ENCODE peak calls at places on chromosomes 4 and X, in seven cellular contexts. R is stomach, C is A549, P is colonic mucosa, H is right atrium auricular region, D is heart right ventricle, O is lower lobe of right lung. K is an unnamed sample.
A peak's percentile ranks its signal among the peaks of the same experiment; 100 is the strongest.

GRCh38 chr4:93199492-93199891 is 629.1 kb upstream of the ATOH1 start:
- DNase-seq in R (no peak), C (peak; percentile 42), P (no peak), H (no peak), D (no peak), O (no peak), K (no peak)

GRCh38 chrX:2463973-2464676 is 36.7 kb downstream of the DHRSX start:
- DNase-seq in R (no peak), C (peak; percentile 99), P (no peak), H (no peak), D (no peak), O (peak; percentile 14), K (no peak)

GRCh38 chr4:147029296-147029695 is 83.6 kb upstream of the TTC29 start:
- DNase-seq in R (no peak), C (no peak), P (no peak), H (no peak), D (no peak), O (no peak), K (no peak)

GRCh38 chr4:126591583-126591982 is 1041.2 kb upstream of the INTU start:
- DNase-seq in R (no peak), C (no peak), P (no peak), H (no peak), D (no peak), O (no peak), K (no peak)

GRCh38 chr4:144954224-144954623 is 143.8 kb downstream of the ANAPC10 start:
- DNase-seq in R (no peak), C (no peak), P (no peak), H (no peak), D (no peak), O (no peak), K (no peak)

GRCh38 chrX:2520539-2520938 is 19.8 kb upstream of the DHRSX start:
- DNase-seq in R (no peak), C (no peak), P (no peak), H (no peak), D (no peak), O (no peak), K (no peak)

GRCh38 chrX:110265624-110266023 is 52.3 kb downstream of the AMMECR1 start:
- DNase-seq in R (no peak), C (no peak), P (no peak), H (no peak), D (no peak), O (no peak), K (no peak)

GRCh38 chrX:124086411-124086810 is 124.9 kb downstream of the STAG2 start:
- DNase-seq in R (no peak), C (no peak), P (no peak), H (no peak), D (no peak), O (no peak), K (no peak)

GRCh38 chr4:182917182-182918043 is at the start of gene DCTD:
- DNase-seq in R (peak; percentile 82), C (peak; percentile 52), P (peak; percentile 79), H (peak; percentile 77), D (peak; percentile 84), O (peak; percentile 88), K (peak; percentile 77)

GRCh38 chr4:125266901-125267601 is 47.7 kb upstream of the FAT4 start:
- DNase-seq in R (no peak), C (peak; percentile 16), P (no peak), H (no peak), D (no peak), O (no peak), K (no peak)

GRCh38 chrX:25198891-25199290 is 183.1 kb upstream of the ARX start:
- DNase-seq in R (no peak), C (no peak), P (no peak), H (no peak), D (no peak), O (no peak), K (peak; percentile 19)

GRCh38 chr4:83112239-83112638 is 2.3 kb downstream of the PLAC8 start:
- DNase-seq in R (no peak), C (no peak), P (no peak), H (no peak), D (no peak), O (no peak), K (no peak)

GRCh38 chrX:119753639-119754257 is 4.6 kb upstream of the SOWAHD start:
- DNase-seq in R (no peak), C (peak; percentile 59), P (peak; percentile 47), H (no peak), D (no peak), O (no peak), K (no peak)

GRCh38 chr4:152206646-152207435 is 329.1 kb downstream of the FBXW7 start:
- DNase-seq in R (no peak), C (no peak), P (no peak), H (no peak), D (no peak), O (no peak), K (no peak)

GRCh38 chrX:10125248-10125615 is 31.5 kb upstream of the CLCN4 start:
- DNase-seq in R (no peak), C (no peak), P (no peak), H (no peak), D (no peak), O (no peak), K (no peak)
- H3K9me3 ChIP-seq in R (no peaks in the 10 kb centered on the region), C (peaks cover 28% of the 10 kb centered on the region), P (no peaks in the 10 kb centered on the region), H (no peaks in the 10 kb centered on the region), D (no peaks in the 10 kb centered on the region), O (no peaks in the 10 kb centered on the region), K (no peaks in the 10 kb centered on the region)

GRCh38 chr4:7362862-7363430 is 71.8 kb downstream of the PSAPL1 start:
- DNase-seq in R (no peak), C (no peak), P (no peak), H (no peak), D (no peak), O (no peak), K (no peak)

GRCh38 chr4:7362341-7362740 is 72.4 kb downstream of the PSAPL1 start:
- DNase-seq in R (no peak), C (no peak), P (no peak), H (no peak), D (no peak), O (no peak), K (no peak)

GRCh38 chr4:7360802-7361201 is 73.9 kb downstream of the PSAPL1 start:
- DNase-seq in R (no peak), C (no peak), P (no peak), H (no peak), D (no peak), O (no peak), K (no peak)

GRCh38 chr4:7359302-7360063 is 75.2 kb downstream of the PSAPL1 start:
- DNase-seq in R (no peak), C (peak; percentile 14), P (no peak), H (no peak), D (no peak), O (peak; percentile 74), K (no peak)

DNA sequence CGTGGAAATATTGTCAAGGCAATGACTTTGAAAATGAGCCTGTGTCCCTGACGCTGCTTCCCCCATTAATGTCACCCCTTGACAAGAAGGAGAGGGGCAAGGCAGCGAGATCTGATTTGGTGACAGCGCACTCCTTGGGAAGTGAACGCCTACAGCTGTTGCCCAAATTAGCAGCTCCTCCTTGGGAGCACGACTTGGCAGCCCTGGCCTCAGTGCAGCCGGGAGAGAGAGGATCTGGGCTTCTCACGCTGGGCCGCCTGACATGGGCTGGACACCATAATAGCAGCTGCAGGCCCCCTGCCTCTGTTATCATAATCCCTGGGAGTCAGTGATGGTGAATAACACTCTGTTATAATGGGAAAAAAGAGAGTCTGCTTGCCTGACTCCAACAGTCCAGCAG is 73.5 kb downstream of the PSAPL1 start:
- DNase-seq in R (no peak), C (no peak), P (peak; percentile 21), H (no peak), D (peak; percentile 39), O (no peak), K (peak; percentile 84)
- H3K4me3 ChIP-seq in R (no peak overlapping the region), C (no peak overlapping the region), P (no peak overlapping the region), H (no peak overlapping the region), D (no peak overlapping the region), O (no peak overlapping the region), K (no peak overlapping the region)

GRCh38 chr4:7877131-7877530 is 62.5 kb downstream of the AFAP1 start:
- DNase-seq in R (no peak), C (no peak), P (no peak), H (no peak), D (no peak), O (no peak), K (no peak)

GRCh38 chr4:7874838-7875237 is 64.8 kb downstream of the AFAP1 start:
- DNase-seq in R (no peak), C (no peak), P (no peak), H (no peak), D (no peak), O (no peak), K (no peak)

GRCh38 chr4:7873881-7874280 is 65.8 kb downstream of the AFAP1 start:
- DNase-seq in R (no peak), C (no peak), P (no peak), H (no peak), D (no peak), O (no peak), K (no peak)

GRCh38 chr4:7878323-7878722 is 61.3 kb downstream of the AFAP1 start:
- DNase-seq in R (no peak), C (no peak), P (no peak), H (no peak), D (no peak), O (no peak), K (no peak)

DNA sequence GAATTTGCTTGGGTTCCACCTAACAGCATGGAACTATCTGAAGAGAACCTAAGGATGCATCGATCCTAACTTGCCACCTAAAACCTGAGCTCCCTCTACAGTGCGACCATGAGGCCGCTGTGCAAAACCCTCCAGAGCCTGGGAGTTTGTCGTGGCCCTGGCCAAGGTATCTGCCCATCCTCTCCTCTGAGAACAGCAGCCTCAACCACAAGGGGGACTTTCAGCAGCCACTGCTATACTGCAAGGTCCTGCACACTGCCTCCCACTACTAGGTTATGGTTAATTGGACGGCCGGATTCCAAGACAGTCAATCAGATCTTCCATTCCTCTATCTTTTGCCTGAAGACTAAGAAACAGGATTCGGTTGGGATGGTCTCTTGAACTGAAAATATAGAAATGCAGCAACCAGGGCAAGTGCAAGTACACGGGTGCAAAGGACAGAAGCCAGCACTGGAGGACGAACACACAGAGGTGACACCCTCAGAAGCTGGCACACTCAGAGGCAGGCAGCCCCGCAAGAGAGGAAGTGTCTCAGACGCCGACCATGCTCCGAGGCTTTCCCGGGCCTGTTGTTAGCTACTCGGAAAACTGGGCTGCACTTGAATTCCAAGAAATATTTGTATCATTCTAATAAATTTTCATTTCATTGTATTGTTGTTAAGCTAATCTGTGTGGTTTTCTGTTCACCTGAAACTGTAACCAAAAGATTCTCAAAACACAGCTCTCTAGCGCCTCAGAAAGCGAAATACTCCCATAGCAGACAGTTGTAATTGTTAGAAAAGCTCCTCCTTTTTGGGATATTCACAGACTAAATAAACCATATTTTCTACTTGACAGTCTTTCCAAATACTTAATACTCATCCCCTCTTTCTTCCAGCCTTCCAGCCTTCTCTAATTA is 63.3 kb downstream of the AFAP1 start:
- DNase-seq in R (no peak), C (peak; percentile 85), P (no peak), H (no peak), D (no peak), O (no peak), K (no peak)
- TF ChIP-seq CTCF in R (no peak), C (peak; percentile 42), P (no peak), H (no peak), D (peak; percentile 39), O (no peak), K (no peak)

DNA sequence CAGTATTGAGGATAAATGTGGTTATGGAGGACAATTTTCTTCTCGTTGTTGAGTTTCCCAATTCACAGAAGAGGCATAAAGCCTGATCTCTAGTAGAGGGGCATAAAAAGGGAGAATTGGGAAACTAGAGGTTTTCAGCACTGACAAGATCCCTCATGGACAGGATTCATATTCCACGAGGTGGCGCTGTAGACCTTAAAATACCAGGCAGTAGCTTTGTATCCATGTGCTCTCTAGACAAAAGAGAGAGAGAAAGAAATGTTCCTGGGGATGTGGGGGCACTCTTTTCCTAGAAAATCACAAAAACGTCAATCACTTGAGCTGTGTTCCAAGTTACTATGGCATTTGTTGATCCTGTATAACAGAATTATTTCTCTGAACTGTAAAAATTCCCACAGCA is 128.3 kb downstream of the MAGEE1 start:
- DNase-seq in R (no peak), C (peak; percentile 68), P (no peak), H (no peak), D (no peak), O (no peak), K (no peak)
- H3K9me3 ChIP-seq in R (peaks cover 79% of the 10 kb centered on the region), C (no peaks in the 10 kb centered on the region), P (no peaks in the 10 kb centered on the region), H (peaks cover 57% of the 10 kb centered on the region), D (no peaks in the 10 kb centered on the region), O (no peaks in the 10 kb centered on the region), K (no peaks in the 10 kb centered on the region)